ENCODE peak calls at places on chromosomes 2 and 18, in nine cellular contexts. T is HL-60; R is esophagus squamous epithelium; B is BJ; H is neuronal stem cell; V is kidney epithelial cell; Z is CD4-positive, CD25-positive, alpha-beta regulatory T cell; F is uterus; J is MM.1S. X is an unnamed sample.

GRCh38 chr2:186303091-186303490 is 183.0 kb upstream of the ZC3H15 start:
- DNase-seq in T (no peak), H (no peak), J (no peak), F (no peak), R (no peak), B (no peak), Z (no peak), V (no peak), X (no peak)

GRCh38 chr2:88657131-88657530 is 29.9 kb upstream of the EIF2AK3 start:
- DNase-seq in V (no peak), R (no peak), F (no peak), B (no peak), Z (no peak), J (no peak), H (no peak), T (no peak), X (no peak)

GRCh38 chr2:150644298-150645067 is 157.0 kb upstream of the RND3 start:
- DNase-seq in B (no peak), Z (no peak), F (no peak), T (no peak), J (no peak), R (no peak), V (no peak), H (no peak), X (no peak)

GRCh38 chr2:174779361-174779928 is 15.2 kb upstream of the CHRNA1 start:
- DNase-seq in V (no peak), F (no peak), R (no peak), T (no peak), J (no peak), Z (no peak), B (peak; percentile 59), H (no peak), X (no peak)

GRCh38 chr2:5497874-5498273 is 194.3 kb upstream of the SOX11 start:
- DNase-seq in H (no peak), T (no peak), F (no peak), R (no peak), J (no peak), Z (no peak), V (no peak), B (no peak), X (no peak)

GRCh38 chr18:6752200-6752873 is 22.8 kb downstream of the ARHGAP28 start:
- DNase-seq in Z (no peak), R (no peak), B (peak; percentile 63), V (no peak), F (no peak), H (peak; percentile 48), T (no peak), J (no peak), X (no peak)

GRCh38 chr2:101516833-101517690 is 42.1 kb upstream of the RFX8 start:
- DNase-seq in V (peak; percentile 82), B (peak; percentile 76), Z (no peak), F (no peak), T (peak; percentile 84), J (no peak), R (no peak), H (no peak), X (no peak)

GRCh38 chr2:136225950-136226835 is 108.2 kb upstream of the CXCR4 start:
- DNase-seq in H (no peak), R (no peak), F (no peak), V (no peak), Z (peak; percentile 13), J (no peak), B (no peak), T (peak; percentile 72), X (no peak)

GRCh38 chr2:144133881-144134280 is 386.0 kb downstream of the ZEB2 start:
- DNase-seq in R (no peak), F (no peak), T (no peak), Z (no peak), H (no peak), V (no peak), B (no peak), J (no peak), X (no peak)

GRCh38 chr2:142592171-142592570 is 285.3 kb upstream of the KYNU start:
- DNase-seq in Z (no peak), R (no peak), T (no peak), J (no peak), B (no peak), F (no peak), V (no peak), H (no peak), X (no peak)

GRCh38 chr2:100580474-100581264 is 17.9 kb downstream of the PDCL3 start:
- DNase-seq in J (no peak), V (no peak), R (no peak), F (no peak), H (no peak), T (peak; percentile 78), B (no peak), Z (peak; percentile 75), X (peak; percentile 21)

GRCh38 chr2:47127862-47128543 is 27.1 kb downstream of the STPG4 start:
- DNase-seq in T (no peak), V (no peak), Z (no peak), F (no peak), R (no peak), H (no peak), B (no peak), J (no peak), X (no peak)

GRCh38 chr2:149087751-149088150 is 49.3 kb downstream of the LYPD6B start:
- DNase-seq in V (no peak), F (no peak), Z (no peak), B (no peak), J (no peak), T (no peak), R (no peak), H (no peak), X (no peak)
- H3K27me3 ChIP-seq in V (no peaks in the 10 kb centered on the region), F (no peaks in the 10 kb centered on the region), Z (peaks cover 8% of the 10 kb centered on the region), B (no peaks in the 10 kb centered on the region), J (no peaks in the 10 kb centered on the region), T (no peaks in the 10 kb centered on the region), R (no peaks in the 10 kb centered on the region), H (no peaks in the 10 kb centered on the region), X (no peaks in the 10 kb centered on the region)

GRCh38 chr2:181662287-181662686 is 5.4 kb upstream of the CERKL start:
- DNase-seq in B (no peak), H (no peak), F (no peak), T (no peak), J (no peak), R (no peak), Z (no peak), V (no peak), X (no peak)
- H3K27me3 ChIP-seq in B (peaks cover 13% of the 10 kb centered on the region), H (peaks cover 21% of the 10 kb centered on the region), F (no peaks in the 10 kb centered on the region), T (peaks cover 11% of the 10 kb centered on the region), J (no peaks in the 10 kb centered on the region), R (peaks cover 38% of the 10 kb centered on the region), Z (peaks cover 7% of the 10 kb centered on the region), V (no peaks in the 10 kb centered on the region), X (peaks cover 4% of the 10 kb centered on the region)

GRCh38 chr2:236698008-236698407 is 128.4 kb downstream of the ACKR3 start:
- DNase-seq in B (no peak), F (no peak), H (no peak), R (no peak), V (no peak), T (no peak), Z (no peak), J (no peak), X (no peak)
- H3K27me3 ChIP-seq in B (peaks cover 13% of the 10 kb centered on the region), F (no peaks in the 10 kb centered on the region), H (no peaks in the 10 kb centered on the region), R (no peaks in the 10 kb centered on the region), V (no peaks in the 10 kb centered on the region), T (no peaks in the 10 kb centered on the region), Z (no peaks in the 10 kb centered on the region), J (no peaks in the 10 kb centered on the region), X (no peaks in the 10 kb centered on the region)

DNA sequence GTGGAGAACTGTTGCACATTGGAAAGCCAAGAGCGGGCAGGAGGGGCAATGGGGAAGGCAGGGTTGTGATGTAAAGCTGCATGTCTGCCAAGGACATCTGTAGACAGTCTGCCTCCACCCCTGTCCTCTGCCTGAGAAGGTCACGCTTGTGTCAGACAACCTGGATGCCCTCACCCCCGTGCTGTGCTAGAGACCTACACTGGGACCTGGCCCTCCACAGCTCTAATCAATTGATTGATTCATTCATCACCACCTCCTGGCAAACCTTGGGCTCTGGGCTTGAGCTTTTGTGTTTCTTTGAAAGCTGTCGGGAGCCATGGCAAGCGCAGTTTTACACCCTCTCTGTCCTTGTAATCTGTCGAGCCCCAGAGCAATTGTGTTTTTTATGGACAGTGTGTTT is 41.1 kb downstream of the MARCO start:
- DNase-seq in Z (no peak), V (no peak), F (no peak), T (no peak), H (no peak), B (no peak), R (no peak), J (no peak), X (no peak)
- H3K27me3 ChIP-seq in Z (no peaks in the 10 kb centered on the region), V (no peaks in the 10 kb centered on the region), F (no peaks in the 10 kb centered on the region), T (no peaks in the 10 kb centered on the region), H (no peaks in the 10 kb centered on the region), B (no peaks in the 10 kb centered on the region), R (peaks cover 17% of the 10 kb centered on the region), J (no peaks in the 10 kb centered on the region), X (no peaks in the 10 kb centered on the region)